ENCODE peak calls at places on chromosomes 3 and 15, in nine cellular contexts. W is lower lobe of right lung; R is left ventricle myocardium inferior; M is AG10803; N is endothelial cell; J is activated B cell treated with CpG ODN at 0.5 μM for 24 hours; V is CD4-positive, alpha-beta T cell; U is brain microvascular endothelial cell; B is transverse colon. E is an unnamed sample.

GRCh38 chr3:177811111-177811510 is 613.8 kb upstream of the TBL1XR1 start:
- DNase-seq in W (no peak), R (no peak), M (no peak), N (no peak), J (no peak), V (no peak), U (no peak), B (no peak), E (no peak)

GRCh38 chr3:107679911-107680310 is 157.1 kb downstream of the BBX start:
- DNase-seq in W (no peak), R (no peak), M (peak; percentile 49), N (no peak), J (no peak), V (no peak), U (no peak), B (no peak), E (no peak)

GRCh38 chr3:132544130-132544529 is 52.9 kb upstream of the ACKR4 start:
- DNase-seq in W (no peak), R (no peak), M (no peak), N (no peak), J (no peak), V (no peak), U (no peak), B (no peak), E (no peak)

GRCh38 chr15:65937046-65937445 is 67.8 kb downstream of the RAB11A start:
- DNase-seq in W (no peak), R (no peak), M (no peak), N (no peak), J (no peak), V (no peak), U (no peak), B (no peak), E (no peak)

GRCh38 chr3:188294823-188295487 is 141.0 kb downstream of the LPP start:
- DNase-seq in W (no peak), R (no peak), M (peak; percentile 96), N (no peak), J (no peak), V (no peak), U (peak; percentile 93), B (no peak), E (no peak)

GRCh38 chr3:47440131-47440530 is 35.6 kb downstream of the SCAP start:
- DNase-seq in W (no peak), R (no peak), M (no peak), N (no peak), J (no peak), V (no peak), U (no peak), B (no peak), E (no peak)

GRCh38 chr3:127671523-127672428 is 976 bp upstream of the ABTB1 start:
- DNase-seq in W (no peak), R (peak; percentile 23), M (no peak), N (peak; percentile 5), J (peak; percentile 40), V (no peak), U (no peak), B (no peak), E (peak; percentile 36)

GRCh38 chr3:46221368-46221767 is 13.3 kb upstream of the CCR1 start:
- DNase-seq in W (no peak), R (no peak), M (no peak), N (no peak), J (no peak), V (no peak), U (no peak), B (no peak), E (no peak)

GRCh38 chr3:169145551-169145950 is 518.0 kb downstream of the MECOM start:
- DNase-seq in W (no peak), R (no peak), M (no peak), N (no peak), J (no peak), V (no peak), U (no peak), B (no peak), E (no peak)

GRCh38 chr15:42547926-42548257 is 701 bp downstream of the LRRC57 start:
- DNase-seq in W (no peak), R (no peak), M (peak; percentile 38), N (no peak), J (no peak), V (peak; percentile 1), U (no peak), B (no peak), E (no peak)

GRCh38 chr3:128537091-128537703 is 44.2 kb upstream of the GATA2 start:
- DNase-seq in W (no peak), R (no peak), M (no peak), N (no peak), J (no peak), V (no peak), U (no peak), B (no peak), E (no peak)

GRCh38 chr15:80480909-80481308 is 76.7 kb downstream of the ARNT2 start:
- DNase-seq in W (no peak), R (peak; percentile 48), M (peak; percentile 97), N (no peak), J (no peak), V (no peak), U (peak; percentile 96), B (peak; percentile 22), E (no peak)

GRCh38 chr3:17747184-17747889 is 4.9 kb upstream of the TBC1D5 start:
- DNase-seq in W (no peak), R (no peak), M (no peak), N (no peak), J (no peak), V (no peak), U (no peak), B (no peak), E (peak; percentile 89)

GRCh38 chr3:126128504-126129407 is 44.8 kb upstream of the SLC41A3 start:
- DNase-seq in W (peak; percentile 18), R (peak; percentile 2), M (no peak), N (no peak), J (peak; percentile 9), V (no peak), U (no peak), B (no peak), E (no peak)

GRCh38 chr15:48641416-48641815 is 4.1 kb downstream of the FBN1 start:
- DNase-seq in W (no peak), R (no peak), M (no peak), N (no peak), J (no peak), V (no peak), U (no peak), B (no peak), E (peak; percentile 63)

GRCh38 chr15:40339621-40339945 is 1.2 kb downstream of the CCDC9B start:
- DNase-seq in W (no peak), R (no peak), M (no peak), N (no peak), J (no peak), V (no peak), U (no peak), B (peak; percentile 10), E (no peak)
- TF ChIP-seq CTCF in W (no peak), R (peak; percentile 41), M (peak; percentile 24), N (no peak), J (no peak), V (no peak), U (peak; percentile 50), B (no peak), E (no peak)

DNA sequence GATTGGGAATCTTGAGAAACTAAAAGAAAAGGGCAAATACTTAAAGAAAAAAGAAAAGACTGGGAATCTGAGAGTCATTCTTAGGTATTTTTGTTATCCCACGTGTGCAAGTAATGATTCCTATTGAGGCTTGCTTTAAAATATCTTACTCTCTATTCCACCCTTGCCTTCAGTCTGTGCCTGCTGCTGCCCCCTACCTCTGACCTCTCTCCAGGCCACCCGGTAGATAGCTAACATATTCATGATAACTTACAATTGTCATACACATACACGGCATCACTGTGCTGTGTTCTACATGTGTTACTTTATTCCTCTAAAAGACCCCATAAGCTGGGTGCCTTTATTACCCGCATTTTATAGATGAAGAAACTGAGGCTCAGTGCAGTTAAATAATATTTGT is 27.8 kb upstream of the ATP13A3 start:
- DNase-seq in W (no peak), R (no peak), M (no peak), N (no peak), J (no peak), V (no peak), U (no peak), B (no peak), E (no peak)
- TF ChIP-seq CTCF in W (no peak), R (no peak), M (no peak), N (no peak), J (no peak), V (no peak), U (no peak), B (no peak), E (no peak)

GRCh38 chr3:33315826-33316225 is 38.6 kb downstream of the FBXL2 start:
- DNase-seq in W (no peak), R (no peak), M (peak; percentile 24), N (no peak), J (no peak), V (no peak), U (peak; percentile 14), B (no peak), E (no peak)

GRCh38 chr3:33317963-33318708 is 40.9 kb downstream of the FBXL2 start:
- DNase-seq in W (no peak), R (no peak), M (peak; percentile 2), N (no peak), J (no peak), V (no peak), U (no peak), B (no peak), E (peak; percentile 29)

GRCh38 chr3:33313331-33313730 is 36.1 kb downstream of the FBXL2 start:
- DNase-seq in W (no peak), R (no peak), M (no peak), N (no peak), J (no peak), V (no peak), U (peak; percentile 70), B (no peak), E (no peak)

GRCh38 chr3:33314993-33315392 is 37.8 kb downstream of the FBXL2 start:
- DNase-seq in W (no peak), R (no peak), M (no peak), N (no peak), J (no peak), V (no peak), U (no peak), B (no peak), E (no peak)

DNA sequence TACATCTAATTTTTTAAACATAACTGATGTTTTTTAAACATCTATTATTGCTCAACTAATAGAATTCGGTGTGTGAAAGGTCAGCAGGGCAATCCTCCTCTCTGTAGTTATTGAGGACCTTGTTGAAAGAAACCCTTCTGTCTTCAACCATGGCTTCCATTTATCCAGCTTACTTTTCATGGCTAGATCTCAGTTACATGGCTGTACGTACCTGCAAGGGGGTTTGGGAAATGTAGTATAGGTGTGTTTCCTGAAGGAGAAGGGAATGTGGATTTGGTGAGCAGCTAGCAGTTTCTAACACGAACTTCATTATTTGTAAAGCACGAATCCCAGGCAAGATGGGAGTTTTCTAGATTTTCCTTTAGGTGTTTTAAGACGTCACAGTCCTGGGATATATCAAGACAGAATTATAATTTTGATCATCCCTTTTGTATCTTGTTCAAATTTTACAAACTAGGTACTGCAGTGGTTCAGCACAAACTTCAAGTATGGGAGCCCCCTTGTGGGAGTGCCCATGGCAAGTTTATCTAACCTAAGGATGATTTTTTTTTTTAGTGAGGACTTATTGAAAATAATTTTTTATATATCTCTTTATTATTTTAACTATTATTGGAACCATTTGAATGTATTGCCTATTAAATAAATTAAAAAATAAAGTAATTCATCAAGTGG is 41.6 kb downstream of the FBXL2 start:
- DNase-seq in W (no peak), R (no peak), M (no peak), N (no peak), J (no peak), V (no peak), U (no peak), B (no peak), E (peak; percentile 27)
- TF ChIP-seq CTCF in W (no peak), R (peak; percentile 24), M (peak; percentile 23), N (peak; percentile 14), J (no peak), V (no peak), U (peak; percentile 47), B (no peak), E (peak; percentile 6)

GRCh38 chr3:192641911-192642310 is 85.4 kb downstream of the FGF12 start:
- DNase-seq in W (no peak), R (no peak), M (no peak), N (no peak), J (no peak), V (no peak), U (no peak), B (no peak), E (no peak)
- TF ChIP-seq CTCF in W (no peak), R (no peak), M (no peak), N (no peak), J (no peak), V (no peak), U (no peak), B (no peak), E (no peak)